ENCODE peak calls at places on chromosome 21, in four cellular contexts. One of them, this sample, is unnamed.

GRCh38 chr21:25837545-25838263 is 102.9 kb downstream of the GABPA start:
- DNase-seq in adipocyte: peak; percentile 87
- DNase-seq in fibroblast of pulmonary artery: peak; percentile 83
- DNase-seq in aorta: no peak
- DNase-seq in this sample: peak; percentile 93

GRCh38 chr21:25908495-25908894 is 173.7 kb downstream of the GABPA start:
- DNase-seq in adipocyte: no peak
- DNase-seq in fibroblast of pulmonary artery: no peak
- DNase-seq in aorta: no peak
- DNase-seq in this sample: no peak

GRCh38 chr21:39774252-39774651 is 29.3 kb downstream of the IGSF5 start:
- DNase-seq in adipocyte: no peak
- DNase-seq in fibroblast of pulmonary artery: no peak
- DNase-seq in aorta: no peak
- DNase-seq in this sample: no peak

GRCh38 chr21:10464975-10465374 is 56.4 kb upstream of the TPTE start:
- DNase-seq in adipocyte: no peak
- DNase-seq in fibroblast of pulmonary artery: no peak
- DNase-seq in aorta: no peak
- DNase-seq in this sample: no peak

GRCh38 chr21:24716306-24716918 is 890.9 kb downstream of the MRPL39 start:
- DNase-seq in adipocyte: no peak
- DNase-seq in fibroblast of pulmonary artery: no peak
- DNase-seq in aorta: no peak
- DNase-seq in this sample: no peak

GRCh38 chr21:46094401-46095105 is 3.4 kb upstream of the COL6A2 start:
- DNase-seq in adipocyte: no peak
- DNase-seq in fibroblast of pulmonary artery: no peak
- DNase-seq in aorta: peak; percentile 17
- DNase-seq in this sample: no peak

GRCh38 chr21:46092026-46092764 is 5.7 kb upstream of the COL6A2 start:
- DNase-seq in adipocyte: peak; percentile 97
- DNase-seq in fibroblast of pulmonary artery: peak; percentile 67
- DNase-seq in aorta: peak; percentile 88
- DNase-seq in this sample: peak; percentile 99

GRCh38 chr21:28675265-28676041 is 317.2 kb downstream of the LTN1 start:
- DNase-seq in adipocyte: no peak
- DNase-seq in fibroblast of pulmonary artery: peak; percentile 33
- DNase-seq in aorta: no peak
- DNase-seq in this sample: peak; percentile 79

GRCh38 chr21:22791986-22792560 is 1793.9 kb downstream of the NCAM2 start:
- DNase-seq in adipocyte: peak; percentile 87
- DNase-seq in fibroblast of pulmonary artery: peak; percentile 70
- DNase-seq in aorta: no peak
- DNase-seq in this sample: peak; percentile 65

GRCh38 chr21:29105218-29105617 is 25.2 kb upstream of the MAP3K7CL start:
- DNase-seq in adipocyte: no peak
- DNase-seq in fibroblast of pulmonary artery: peak; percentile 48
- DNase-seq in aorta: no peak
- DNase-seq in this sample: no peak

DNA sequence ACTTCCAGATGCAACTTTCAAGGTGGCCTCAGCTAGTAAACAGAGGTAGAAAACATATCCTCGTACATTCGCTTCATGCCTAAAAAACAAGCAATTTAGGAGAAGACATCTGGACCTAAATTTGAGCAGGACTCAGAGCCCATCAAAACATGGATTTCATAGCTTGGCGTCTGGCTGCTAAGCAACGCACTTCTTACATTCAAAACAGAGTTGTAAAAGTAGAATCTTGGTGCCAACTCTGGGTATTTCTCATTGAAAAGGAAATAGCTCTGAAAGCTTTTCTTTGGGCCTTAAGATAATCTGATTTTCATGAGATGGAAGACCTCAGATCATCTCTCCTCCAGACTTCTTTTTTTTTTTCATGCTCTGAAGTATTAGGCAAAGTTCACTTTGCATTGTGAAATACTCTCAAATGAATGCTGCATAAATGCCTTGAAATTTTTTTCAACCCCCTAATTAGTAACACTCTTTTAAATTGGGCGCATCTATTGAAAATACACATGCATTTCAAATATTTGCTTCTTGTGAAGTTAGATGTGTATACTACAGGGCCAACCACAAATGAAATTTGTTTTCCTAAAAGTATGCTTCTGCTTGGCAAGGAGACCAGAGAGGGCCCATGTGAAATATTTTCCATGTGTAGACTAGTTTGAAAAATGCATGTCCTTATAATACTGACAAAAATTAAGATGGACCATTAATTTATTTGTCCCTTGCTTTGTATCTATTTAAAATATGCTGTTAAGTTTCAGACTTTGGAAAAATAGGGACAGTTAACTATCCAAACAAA is 4.2 kb downstream of the ADAMTS5 start:
- DNase-seq in adipocyte: peak; percentile 74
- DNase-seq in fibroblast of pulmonary artery: no peak
- DNase-seq in aorta: no peak
- DNase-seq in this sample: peak; percentile 42
- H3K4me3 ChIP-seq in adipocyte: peak overlapping the region; percentile 96
- H3K4me3 ChIP-seq in fibroblast of pulmonary artery: no peak overlapping the region
- H3K4me3 ChIP-seq in aorta: no peak overlapping the region
- H3K4me3 ChIP-seq in this sample: no peak overlapping the region

DNA sequence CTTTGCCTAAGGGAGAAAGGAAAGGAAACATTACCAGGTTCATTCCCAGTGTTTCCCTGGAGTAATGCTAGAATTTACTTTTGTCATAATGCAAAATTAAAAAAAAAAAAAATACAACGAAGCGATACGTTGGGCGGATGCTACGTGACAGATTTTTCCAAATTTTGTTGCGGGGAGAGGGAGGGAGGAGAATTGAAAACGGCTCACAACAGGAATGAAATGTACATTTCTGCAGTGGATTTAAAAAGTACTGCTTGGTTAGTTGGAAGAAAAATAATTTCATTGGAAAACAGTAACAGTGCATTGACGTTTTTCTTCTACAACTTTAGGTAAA is 157.5 kb downstream of the RUNX1 start:
- DNase-seq in adipocyte: no peak
- DNase-seq in fibroblast of pulmonary artery: no peak
- DNase-seq in aorta: no peak
- DNase-seq in this sample: no peak
- H3K4me3 ChIP-seq in adipocyte: peak overlapping the region; percentile 97
- H3K4me3 ChIP-seq in fibroblast of pulmonary artery: peak overlapping the region; percentile 45
- H3K4me3 ChIP-seq in aorta: no peak overlapping the region
- H3K4me3 ChIP-seq in this sample: peak overlapping the region; percentile 51

GRCh38 chr21:42495027-42495426 is 997 bp downstream of the RSPH1 start:
- DNase-seq in adipocyte: no peak
- DNase-seq in fibroblast of pulmonary artery: no peak
- DNase-seq in aorta: no peak
- DNase-seq in this sample: no peak
- H3K4me3 ChIP-seq in adipocyte: no peak overlapping the region
- H3K4me3 ChIP-seq in fibroblast of pulmonary artery: no peak overlapping the region
- H3K4me3 ChIP-seq in aorta: no peak overlapping the region
- H3K4me3 ChIP-seq in this sample: no peak overlapping the region

GRCh38 chr21:34886554-34887385 is 162.3 kb downstream of the RUNX1 start:
- DNase-seq in adipocyte: peak; percentile 48
- DNase-seq in fibroblast of pulmonary artery: peak; percentile 42
- DNase-seq in aorta: peak; percentile 64
- DNase-seq in this sample: no peak
- H3K4me3 ChIP-seq in adipocyte: peak overlapping the region; percentile 97
- H3K4me3 ChIP-seq in fibroblast of pulmonary artery: peak overlapping the region; percentile 85
- H3K4me3 ChIP-seq in aorta: peak overlapping the region; percentile 22
- H3K4me3 ChIP-seq in this sample: peak overlapping the region; percentile 100

GRCh38 chr21:31218830-31219608 is 125.0 kb downstream of the TIAM1 start:
- DNase-seq in adipocyte: peak; percentile 14
- DNase-seq in fibroblast of pulmonary artery: peak; percentile 62
- DNase-seq in aorta: no peak
- DNase-seq in this sample: peak; percentile 73
- H3K4me3 ChIP-seq in adipocyte: peak overlapping the region; percentile 67
- H3K4me3 ChIP-seq in fibroblast of pulmonary artery: no peak overlapping the region
- H3K4me3 ChIP-seq in aorta: no peak overlapping the region
- H3K4me3 ChIP-seq in this sample: no peak overlapping the region

GRCh38 chr21:38072489-38072888 is 156.2 kb upstream of the KCNJ6 start:
- DNase-seq in adipocyte: no peak
- DNase-seq in fibroblast of pulmonary artery: no peak
- DNase-seq in aorta: no peak
- DNase-seq in this sample: no peak

GRCh38 chr21:38067086-38067739 is 151.0 kb upstream of the KCNJ6 start:
- DNase-seq in adipocyte: peak; percentile 4
- DNase-seq in fibroblast of pulmonary artery: peak; percentile 23
- DNase-seq in aorta: no peak
- DNase-seq in this sample: no peak
- H3K4me3 ChIP-seq in adipocyte: no peak overlapping the region
- H3K4me3 ChIP-seq in fibroblast of pulmonary artery: no peak overlapping the region
- H3K4me3 ChIP-seq in aorta: no peak overlapping the region
- H3K4me3 ChIP-seq in this sample: no peak overlapping the region

GRCh38 chr21:42658320-42659105 is 5.1 kb downstream of the PDE9A start:
- DNase-seq in adipocyte: no peak
- DNase-seq in fibroblast of pulmonary artery: no peak
- DNase-seq in aorta: no peak
- DNase-seq in this sample: no peak

GRCh38 chr21:42654913-42655796 is 1.7 kb downstream of the PDE9A start:
- DNase-seq in adipocyte: no peak
- DNase-seq in fibroblast of pulmonary artery: no peak
- DNase-seq in aorta: no peak
- DNase-seq in this sample: no peak

GRCh38 chr21:42655797-42656770 is 2.7 kb downstream of the PDE9A start:
- DNase-seq in adipocyte: no peak
- DNase-seq in fibroblast of pulmonary artery: no peak
- DNase-seq in aorta: no peak
- DNase-seq in this sample: no peak

GRCh38 chr21:42657676-42658319 is 4.4 kb downstream of the PDE9A start:
- DNase-seq in adipocyte: no peak
- DNase-seq in fibroblast of pulmonary artery: no peak
- DNase-seq in aorta: peak; percentile 35
- DNase-seq in this sample: no peak

GRCh38 chr21:42656872-42657271 is 3.5 kb downstream of the PDE9A start:
- DNase-seq in adipocyte: no peak
- DNase-seq in fibroblast of pulmonary artery: no peak
- DNase-seq in aorta: no peak
- DNase-seq in this sample: no peak
- H3K4me3 ChIP-seq in adipocyte: no peak overlapping the region
- H3K4me3 ChIP-seq in fibroblast of pulmonary artery: no peak overlapping the region
- H3K4me3 ChIP-seq in aorta: no peak overlapping the region
- H3K4me3 ChIP-seq in this sample: no peak overlapping the region

GRCh38 chr21:44938976-44939531 is 775 bp upstream of the SLX9 start:
- DNase-seq in adipocyte: no peak
- DNase-seq in fibroblast of pulmonary artery: no peak
- DNase-seq in aorta: peak; percentile 28
- DNase-seq in this sample: no peak
- H3K4me3 ChIP-seq in adipocyte: peak overlapping the region; percentile 99
- H3K4me3 ChIP-seq in fibroblast of pulmonary artery: peak overlapping the region; percentile 92
- H3K4me3 ChIP-seq in aorta: no peak overlapping the region
- H3K4me3 ChIP-seq in this sample: peak overlapping the region; percentile 72